ENCODE peak calls at places on chromosome 13, in four cellular contexts. Q is transverse colon, X is lower lobe of right lung, I is fibroblast of lung. D is an unnamed sample. For H3K4me1 and H3K27me3, the result is how much of the 10 kb centered on the place peaks cover.

GRCh38 chr13:66069570-66069969 is 1160.6 kb downstream of the PCDH9 start:
- DNase-seq in Q (no peak), X (no peak), I (peak), D (no peak)

GRCh38 chr13:32041429-32041828 is 9.9 kb downstream of the FRY start:
- DNase-seq in Q (no peak), X (no peak), I (no peak), D (no peak)

GRCh38 chr13:79481685-79482052 is 714 bp downstream of the NDFIP2 start:
- DNase-seq in Q (peak), X (no peak), I (peak), D (peak)

GRCh38 chr13:28583661-28584091 is 75.3 kb upstream of the POMP start:
- DNase-seq in Q (no peak), X (no peak), I (no peak), D (no peak)

GRCh38 chr13:60679131-60679530 is 282.1 kb downstream of the TDRD3 start:
- DNase-seq in Q (no peak), X (no peak), I (no peak), D (no peak)

GRCh38 chr13:30877335-30877734 is 28.7 kb upstream of the MEDAG start:
- DNase-seq in Q (no peak), X (no peak), I (peak), D (peak)

GRCh38 chr13:50127017-50127725 is 111.9 kb downstream of the KCNRG start:
- DNase-seq in Q (peak), X (peak), I (peak), D (peak)

GRCh38 chr13:30906411-30906990 is 430 bp downstream of the MEDAG start:
- DNase-seq in Q (no peak), X (no peak), I (peak), D (no peak)

GRCh38 chr13:39527961-39528720 is 74.9 kb downstream of the LHFPL6 start:
- DNase-seq in Q (no peak), X (no peak), I (peak), D (peak)

GRCh38 chr13:101149735-101150380 is 266.4 kb downstream of the NALCN start:
- DNase-seq in Q (no peak), X (no peak), I (peak), D (peak)

GRCh38 chr13:52162279-52163101 is 3.1 kb upstream of the NEK3 start:
- DNase-seq in Q (no peak), X (no peak), I (peak), D (peak)

GRCh38 chr13:52158629-52159158 is 703 bp downstream of the NEK3 start:
- DNase-seq in Q (peak), X (peak), I (peak), D (peak)

GRCh38 chr13:52160053-52160452 is 656 bp upstream of the NEK3 start:
- DNase-seq in Q (no peak), X (no peak), I (no peak), D (no peak)

GRCh38 chr13:52159159-52159982 is at the start of gene NEK3:
- DNase-seq in Q (peak), X (peak), I (peak), D (peak)

GRCh38 chr13:52161193-52161646 is 1.8 kb upstream of the NEK3 start:
- DNase-seq in Q (no peak), X (no peak), I (no peak), D (no peak)
- H3K4me1 ChIP-seq in Q (under half), X (under half), I (under half), D (under half)

DNA sequence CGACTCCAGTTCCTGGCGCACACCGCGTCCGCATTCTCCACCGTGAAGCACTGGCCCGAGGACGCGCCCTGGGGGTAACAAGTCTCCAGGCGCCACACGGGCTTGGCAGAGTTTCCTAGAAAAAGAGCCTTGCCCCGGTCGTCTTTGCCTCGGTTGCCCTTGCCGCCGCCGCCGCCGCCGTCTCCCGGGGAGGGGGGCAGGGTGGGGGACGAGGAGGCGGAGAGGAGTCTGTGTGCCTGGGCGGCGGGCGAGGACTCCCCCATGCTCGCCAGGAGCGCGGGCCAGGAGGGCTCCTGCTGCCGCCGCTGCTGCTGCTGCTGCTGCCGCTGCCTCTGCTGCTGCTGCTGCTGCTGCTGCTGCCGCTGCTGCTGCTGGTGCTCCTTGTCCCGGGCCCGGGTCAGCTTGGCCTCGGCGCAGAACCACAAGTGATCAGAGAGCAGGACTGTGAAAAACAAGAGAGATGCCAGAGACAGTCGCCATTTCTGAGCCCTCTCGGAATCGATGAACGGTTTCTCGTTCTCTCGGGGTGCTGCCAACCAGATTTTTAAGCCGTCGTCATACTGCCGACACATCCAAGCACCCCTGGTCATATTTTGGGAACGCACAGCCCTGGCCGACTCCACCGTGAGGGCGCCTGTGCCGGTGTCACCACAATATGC is 349.2 kb downstream of the LIG4 start:
- DNase-seq in Q (no peak), X (no peak), I (peak), D (peak)
- H3K27me3 ChIP-seq in Q (half or more), X (under half), I (under half), D (under half)

GRCh38 chr13:113491982-113492381 is 1.5 kb upstream of the DCUN1D2 start:
- DNase-seq in Q (no peak), X (no peak), I (no peak), D (no peak)

GRCh38 chr13:113489549-113490495 is 689 bp downstream of the DCUN1D2 start:
- DNase-seq in Q (peak), X (peak), I (peak), D (peak)

GRCh38 chr13:113490496-113491417 is at the start of gene DCUN1D2:
- DNase-seq in Q (peak), X (peak), I (peak), D (peak)

GRCh38 chr13:113493315-113493951 is 2.9 kb upstream of the DCUN1D2 start:
- DNase-seq in Q (no peak), X (no peak), I (peak), D (peak)

DNA sequence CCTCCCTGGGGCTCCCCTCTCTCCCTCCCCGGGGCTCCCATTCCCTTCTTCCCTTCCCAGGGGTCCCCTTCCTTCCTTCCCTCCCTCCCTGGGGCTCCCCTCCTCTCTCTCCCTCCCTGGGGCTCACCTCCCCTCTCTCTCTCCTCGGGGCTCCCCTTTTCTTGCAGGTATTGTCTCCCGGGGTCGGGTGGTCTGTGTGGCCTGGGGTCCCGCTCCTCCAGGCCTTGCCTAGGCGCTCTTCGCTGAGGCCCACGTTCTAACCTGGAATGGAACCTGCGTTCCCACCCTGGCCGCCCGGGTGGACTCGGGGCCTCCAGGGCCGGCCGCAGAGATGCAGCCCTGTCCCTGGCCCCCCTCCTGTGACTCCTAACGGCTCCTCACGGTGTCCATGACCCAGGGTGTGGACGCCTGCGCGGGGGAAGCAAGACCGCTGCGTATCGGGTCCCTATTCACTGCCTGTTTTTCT is 940 bp upstream of the DCUN1D2 start:
- DNase-seq in Q (peak), X (peak), I (peak), D (peak)
- H3K4me1 ChIP-seq in Q (under half), X (half or more), I (under half), D (under half)

DNA sequence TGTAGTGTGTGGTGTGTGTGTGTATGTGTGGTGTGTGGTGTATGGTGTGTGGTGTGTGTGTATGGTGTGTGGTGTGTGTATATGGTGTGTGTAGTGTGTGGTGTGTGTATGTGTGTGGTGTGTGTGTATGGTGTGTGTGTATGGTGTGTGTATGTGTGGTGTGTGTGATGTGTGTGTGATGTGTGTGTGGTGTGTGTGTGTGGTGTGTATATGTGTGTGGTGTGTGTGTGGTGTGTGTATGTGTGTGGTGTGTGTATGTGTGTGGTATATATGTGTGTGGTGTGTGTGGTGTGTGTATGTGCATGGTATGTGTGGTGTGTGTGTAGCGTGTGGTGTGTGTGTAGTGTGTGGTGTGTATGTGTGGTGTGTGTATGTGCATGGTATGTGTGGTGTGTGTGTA is 1.7 kb downstream of the ATP12A start:
- DNase-seq in Q (no peak), X (no peak), I (no peak), D (no peak)
- H3K27me3 ChIP-seq in Q (under half), X (under half), I (under half), D (under half)

DNA sequence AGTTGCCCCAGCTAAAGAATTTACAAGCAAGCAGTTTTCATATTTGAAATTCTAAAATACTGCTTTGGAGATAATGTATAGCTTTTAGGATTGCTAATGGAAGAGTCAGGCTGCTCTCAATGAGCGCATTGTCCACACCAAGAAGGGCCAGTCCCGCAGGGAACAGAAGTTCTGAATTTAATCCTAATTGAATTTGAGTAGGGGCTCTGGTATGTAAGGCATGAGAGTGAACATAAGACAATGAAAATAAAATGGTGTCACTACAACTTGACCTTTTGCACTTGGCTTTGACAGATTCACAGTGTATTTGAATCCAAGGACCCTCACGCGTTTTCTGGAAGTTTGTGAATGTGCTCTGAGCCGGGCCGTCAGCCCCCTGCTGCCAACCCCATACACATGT is 32.6 kb downstream of the RAB20 start:
- DNase-seq in Q (no peak), X (no peak), I (no peak), D (no peak)
- H3K4me1 ChIP-seq in Q (half or more), X (half or more), I (under half), D (under half)

DNA sequence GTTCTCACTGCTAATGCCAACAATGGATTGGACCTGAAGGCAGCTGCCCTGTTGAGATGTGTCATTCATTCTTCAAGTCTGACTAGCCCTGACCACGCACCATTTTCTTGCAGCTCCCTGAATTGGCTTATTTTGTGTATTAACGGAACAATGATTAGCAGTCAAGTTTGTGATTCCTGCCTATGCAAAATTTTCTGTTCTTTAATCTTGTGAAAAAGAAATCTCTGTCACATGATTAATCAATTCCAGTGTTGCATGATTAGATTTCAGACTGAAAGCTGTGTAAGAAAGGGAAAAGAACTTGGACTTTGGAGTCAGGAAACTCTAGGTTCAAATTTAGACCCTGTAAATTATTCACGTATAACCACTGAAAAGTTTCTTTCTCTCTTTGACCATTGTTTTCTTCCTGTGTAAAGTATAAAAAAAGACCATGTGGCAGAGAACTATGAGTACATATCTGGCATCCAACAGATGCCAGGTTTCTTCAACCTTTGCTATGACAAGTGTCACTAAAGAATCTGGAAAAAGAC is 64.5 kb upstream of the SLC10A2 start:
- DNase-seq in Q (no peak), X (no peak), I (no peak), D (no peak)
- H3K27me3 ChIP-seq in Q (under half), X (under half), I (under half), D (under half)

DNA sequence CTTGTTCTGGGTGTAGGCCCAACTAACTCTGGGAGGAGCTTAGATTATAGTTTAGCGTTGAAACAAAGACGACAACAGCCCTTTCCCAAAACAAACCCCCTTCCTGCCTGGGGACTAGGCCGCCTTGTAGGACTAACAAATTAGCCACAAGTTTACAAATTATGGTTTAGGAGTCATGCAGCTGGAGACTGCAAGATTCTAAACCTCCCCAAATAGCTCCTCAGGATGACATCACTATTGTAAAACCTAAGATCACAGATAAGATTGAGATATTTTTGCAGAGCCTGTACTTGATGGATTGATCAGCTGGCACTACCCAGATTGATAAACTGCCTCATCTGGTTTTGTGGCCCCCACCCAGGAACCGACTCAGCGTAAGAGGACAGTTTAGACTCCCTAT is 2.3 kb upstream of the SLC25A15 start:
- DNase-seq in Q (no peak), X (no peak), I (peak), D (peak)
- H3K4me1 ChIP-seq in Q (under half), X (under half), I (under half), D (under half)

GRCh38 chr13:95553614-95554385 is 1.3 kb downstream of the CLDN10 start:
- DNase-seq in Q (no peak), X (peak), I (no peak), D (peak)

GRCh38 chr13:95556981-95557380 is 4.5 kb downstream of the CLDN10 start:
- DNase-seq in Q (no peak), X (no peak), I (no peak), D (no peak)

GRCh38 chr13:95564091-95564490 is 11.6 kb downstream of the CLDN10 start:
- DNase-seq in Q (no peak), X (no peak), I (no peak), D (no peak)

GRCh38 chr13:95560387-95560786 is 7.9 kb downstream of the CLDN10 start:
- DNase-seq in Q (no peak), X (no peak), I (no peak), D (no peak)

GRCh38 chr13:95559100-95559499 is 6.6 kb downstream of the CLDN10 start:
- DNase-seq in Q (no peak), X (no peak), I (no peak), D (no peak)
- H3K27me3 ChIP-seq in Q (under half), X (under half), I (under half), D (under half)

DNA sequence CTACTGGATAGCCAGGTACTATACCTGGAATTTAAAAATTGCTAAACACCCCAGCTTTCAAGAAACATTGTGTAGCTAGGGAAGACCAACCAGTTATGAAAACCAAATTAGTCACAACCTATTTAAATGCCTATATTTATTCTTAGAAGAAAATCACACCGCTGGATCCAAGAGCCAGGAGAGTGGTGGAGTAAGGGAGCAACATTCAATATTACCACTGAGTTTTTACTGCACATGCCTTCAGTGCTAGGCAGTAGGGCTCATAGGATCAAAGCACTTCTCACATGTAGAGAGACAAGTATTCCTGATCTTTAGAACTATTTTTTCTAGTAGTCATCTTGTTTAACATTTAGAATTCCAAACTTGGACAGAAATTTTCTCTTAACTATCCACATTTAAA is 11.2 kb downstream of the ITM2B start:
- DNase-seq in Q (no peak), X (no peak), I (no peak), D (no peak)
- H3K4me1 ChIP-seq in Q (under half), X (half or more), I (under half), D (under half)

DNA sequence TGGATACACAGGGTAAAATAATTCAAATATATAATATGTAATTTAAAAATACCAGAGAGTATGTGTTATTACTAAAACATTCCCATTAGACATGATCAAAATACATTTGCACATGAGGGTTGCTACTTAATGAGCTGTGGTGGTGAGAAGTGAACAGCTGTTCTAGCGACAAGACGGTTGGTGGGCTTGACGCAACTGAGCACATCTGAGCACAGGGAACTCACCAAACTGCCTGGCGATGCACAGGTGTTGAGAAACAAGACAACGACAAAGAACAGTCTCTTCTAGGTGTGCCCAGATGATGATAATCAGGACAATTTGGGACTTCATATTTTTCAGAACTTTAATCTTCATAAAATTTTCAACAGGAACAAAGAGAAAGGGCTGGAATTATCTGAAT is 555.1 kb upstream of the SGCG start:
- DNase-seq in Q (no peak), X (no peak), I (no peak), D (no peak)
- H3K27me3 ChIP-seq in Q (under half), X (under half), I (under half), D (under half)